ENCODE peak calls at places on chromosomes 16 and 17, in seven cellular contexts. Z, O, W, X, K, F and P are unnamed samples.

GRCh38 chr17:82661717-82662683 is 13.8 kb upstream of the WDR45B start:
- DNase-seq in K (no peak), W (no peak), Z (no peak), X (no peak), F (no peak), O (no peak), P (no peak)

GRCh38 chr16:8920676-8921625 is 38.8 kb downstream of the LITAFD start:
- DNase-seq in F (no peak), O (no peak), W (peak; percentile 74), X (no peak), Z (no peak), K (no peak), P (no peak)

GRCh38 chr17:19654342-19654886 is 5.9 kb downstream of the ALDH3A2 start:
- DNase-seq in W (no peak), X (no peak), O (no peak), F (no peak), K (no peak), Z (no peak), P (no peak)

GRCh38 chr17:60106377-60107059 is 27.8 kb upstream of the HEATR6 start:
- DNase-seq in W (peak; percentile 74), F (peak; percentile 46), Z (peak; percentile 33), O (no peak), X (no peak), K (no peak), P (no peak)

GRCh38 chr17:951388-952132 is 28.0 kb downstream of the NXN start:
- DNase-seq in Z (no peak), K (peak; percentile 85), W (peak; percentile 93), F (peak; percentile 58), X (no peak), O (no peak), P (peak; percentile 16)

GRCh38 chr17:43584666-43585102 is 38.5 kb upstream of the ETV4 start:
- DNase-seq in F (peak; percentile 64), Z (no peak), K (no peak), X (no peak), W (peak; percentile 65), O (no peak), P (no peak)

GRCh38 chr16:88905563-88905962 is 39.1 kb upstream of the PABPN1L start:
- DNase-seq in X (no peak), O (no peak), Z (peak; percentile 83), F (no peak), K (no peak), W (no peak), P (no peak)

GRCh38 chr16:84324439-84325262 is 30.0 kb downstream of the WFDC1 start:
- DNase-seq in Z (no peak), F (no peak), X (no peak), W (peak; percentile 23), K (no peak), O (no peak), P (no peak)

GRCh38 chr17:36198831-36199465 is 2.4 kb upstream of the CCL3L1 start:
- DNase-seq in K (no peak), X (no peak), W (no peak), F (no peak), O (no peak), Z (no peak), P (no peak)

GRCh38 chr16:76668207-76668725 is 391.1 kb downstream of the CNTNAP4 start:
- DNase-seq in K (no peak), W (no peak), O (no peak), X (no peak), F (no peak), Z (no peak), P (peak; percentile 53)

GRCh38 chr16:78396046-78396445 is 296.6 kb downstream of the WWOX start:
- DNase-seq in Z (no peak), O (no peak), K (no peak), X (no peak), W (no peak), F (no peak), P (no peak)

GRCh38 chr17:79114455-79115301 is 40.1 kb downstream of the ENGASE start:
- DNase-seq in O (peak; percentile 65), F (peak; percentile 9), K (peak; percentile 83), W (no peak), Z (no peak), X (peak; percentile 78), P (peak; percentile 72)

GRCh38 chr17:73722163-73722562 is 77.9 kb upstream of the SDK2 start:
- DNase-seq in O (no peak), W (no peak), X (no peak), K (no peak), Z (no peak), F (no peak), P (no peak)

GRCh38 chr17:2213291-2213960 is 90.2 kb downstream of the SMG6 start:
- DNase-seq in X (no peak), W (peak; percentile 79), F (peak; percentile 72), O (no peak), K (peak; percentile 72), Z (no peak), P (no peak)

GRCh38 chr16:64058685-64059084 is 1063.2 kb downstream of the CDH11 start:
- DNase-seq in O (no peak), Z (no peak), W (no peak), K (no peak), X (no peak), F (no peak), P (no peak)

GRCh38 chr17:46972346-46972745 is 6.7 kb downstream of the RPRML start:
- DNase-seq in Z (no peak), K (no peak), W (no peak), X (no peak), O (peak; percentile 54), F (no peak), P (no peak)

GRCh38 chr17:46044286-46044928 is 45.4 kb downstream of the STH start:
- DNase-seq in X (no peak), K (peak; percentile 92), F (peak; percentile 96), Z (no peak), W (peak; percentile 86), O (no peak), P (peak; percentile 83)

GRCh38 chr17:71519285-71519684 is 601.5 kb upstream of the SOX9 start:
- DNase-seq in K (no peak), W (peak; percentile 64), X (no peak), Z (no peak), O (no peak), F (no peak), P (no peak)

GRCh38 chr17:17054636-17055035 is 12.4 kb downstream of the MPRIP start:
- DNase-seq in W (no peak), Z (no peak), F (no peak), X (peak; percentile 16), K (peak; percentile 34), O (no peak), P (no peak)

GRCh38 chr17:17057057-17057551 is 14.8 kb downstream of the MPRIP start:
- DNase-seq in W (no peak), F (no peak), O (no peak), Z (no peak), X (peak; percentile 56), K (peak; percentile 43), P (no peak)

GRCh38 chr17:17056167-17056562 is 13.9 kb downstream of the MPRIP start:
- DNase-seq in K (peak; percentile 63), W (peak; percentile 36), F (no peak), O (no peak), Z (no peak), X (peak; percentile 66), P (no peak)

GRCh38 chr17:17053446-17054379 is 11.5 kb downstream of the MPRIP start:
- DNase-seq in K (peak; percentile 53), O (no peak), Z (no peak), F (no peak), W (no peak), X (peak; percentile 45), P (no peak)

GRCh38 chr17:17055286-17056166 is 13.3 kb downstream of the MPRIP start:
- DNase-seq in X (peak; percentile 61), Z (no peak), W (no peak), O (no peak), K (peak; percentile 64), F (no peak), P (no peak)
- TF ChIP-seq CTCF in X (no peak), Z (no peak), W (no peak), O (peak; percentile 14), K (no peak), F (peak; percentile 10), P (no peak)

GRCh38 chr17:48051706-48052486 is 3.7 kb downstream of the NFE2L1 start:
- DNase-seq in Z (no peak), F (peak; percentile 98), X (no peak), K (peak; percentile 81), W (peak; percentile 86), O (peak; percentile 55), P (no peak)
- TF ChIP-seq CTCF in Z (no peak), F (peak; percentile 18), X (no peak), K (no peak), W (peak; percentile 20), O (no peak), P (no peak)

GRCh38 chr16:31008154-31008950 is 2.1 kb downstream of the STX1B start:
- DNase-seq in F (no peak), X (no peak), Z (no peak), W (peak; percentile 94), O (no peak), K (no peak), P (no peak)

GRCh38 chr16:31010539-31010938 is at the start of gene STX1B:
- DNase-seq in F (no peak), X (no peak), Z (no peak), K (no peak), W (peak; percentile 47), O (no peak), P (no peak)

GRCh38 chr16:31009120-31009519 is 1.3 kb downstream of the STX1B start:
- DNase-seq in F (no peak), K (no peak), X (no peak), O (no peak), Z (no peak), W (no peak), P (no peak)

GRCh38 chr16:31010943-31011342 is 505 bp upstream of the STX1B start:
- DNase-seq in F (no peak), K (no peak), Z (no peak), X (no peak), O (no peak), W (no peak), P (no peak)

GRCh38 chr16:31009894-31010293 is 544 bp downstream of the STX1B start:
- DNase-seq in X (no peak), K (no peak), Z (no peak), O (no peak), F (no peak), W (no peak), P (no peak)
- TF ChIP-seq CTCF in X (no peak), K (no peak), Z (peak; percentile 15), O (no peak), F (no peak), W (no peak), P (no peak)

DNA sequence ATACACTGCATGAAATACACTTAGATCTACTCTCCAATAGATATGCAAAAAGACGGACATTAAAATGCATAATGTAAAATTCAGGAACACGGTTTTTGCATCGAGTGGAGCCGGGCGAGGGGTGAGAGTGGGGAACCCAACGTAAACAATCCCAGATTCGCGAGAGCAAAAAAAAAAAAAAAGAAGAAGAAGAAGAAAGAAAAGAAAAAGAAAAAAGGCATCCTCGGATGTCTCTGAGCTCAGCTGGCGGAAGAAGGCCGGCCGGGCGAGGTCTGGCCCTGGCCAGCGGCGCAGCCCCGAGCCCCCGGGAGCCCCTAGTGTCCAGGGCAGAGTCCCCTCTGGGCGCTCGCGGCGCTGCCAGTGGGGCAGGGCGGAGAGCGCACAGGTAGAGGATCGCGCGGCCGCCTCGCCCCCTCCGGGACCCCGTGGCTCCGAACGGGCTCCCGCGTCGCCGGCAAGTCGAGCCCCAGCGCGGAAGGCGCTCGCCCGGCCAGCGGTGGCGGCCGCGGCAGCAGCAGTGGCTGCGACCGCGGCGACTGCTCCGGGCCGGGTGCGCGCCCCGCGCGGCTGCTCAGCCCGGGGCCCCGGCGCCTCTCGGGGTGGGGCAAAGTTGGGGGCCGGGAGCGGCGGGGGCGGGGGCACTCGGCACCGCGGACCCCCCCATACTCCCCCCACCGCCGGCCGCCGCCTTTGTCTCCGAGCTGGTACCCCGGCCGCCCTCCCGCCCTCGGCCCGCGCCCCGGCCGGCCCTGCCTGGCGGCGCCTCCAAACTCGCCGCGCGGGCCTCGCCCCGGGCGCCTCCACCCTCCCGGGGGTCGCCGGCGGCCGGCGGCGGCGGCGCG is 9.7 kb upstream of the ZFHX3 start:
- DNase-seq in X (peak; percentile 74), W (peak; percentile 39), Z (peak; percentile 78), O (peak; percentile 45), K (no peak), F (peak; percentile 59), P (peak; percentile 62)
- TF ChIP-seq CTCF in X (peak; percentile 24), W (no peak), Z (peak; percentile 32), O (peak; percentile 33), K (no peak), F (no peak), P (peak; percentile 58)